ENCODE peak calls at places on chromosomes 13 and 19, in nine cellular contexts. C, U, W, Z, R, S, A, F and T are unnamed samples.

GRCh38 chr19:52665529-52665928 is 27.4 kb upstream of the ZNF83 start:
- ATAC-seq in C (no peak), U (no peak), W (no peak), Z (no peak), R (no peak), S (peak), A (no peak), F (peak), T (no peak)

GRCh38 chr13:50511877-50512332 is 331.6 kb downstream of the DLEU7 start:
- ATAC-seq in C (peak), U (peak), W (peak), Z (peak), R (peak), S (no peak), A (peak), F (no peak), T (no peak)

GRCh38 chr13:89052699-89053098 is 1381.5 kb downstream of the SLITRK5 start:
- ATAC-seq in C (no peak), U (no peak), W (no peak), Z (no peak), R (no peak), S (no peak), A (no peak), F (peak), T (no peak)

GRCh38 chr13:40776681-40777165 is 5.7 kb upstream of the MRPS31 start:
- ATAC-seq in C (peak), U (peak), W (peak), Z (peak), R (peak), S (peak), A (peak), F (peak), T (peak)

GRCh38 chr19:2970201-2970838 is 7.0 kb upstream of the TLE6 start:
- ATAC-seq in C (peak), U (peak), W (peak), Z (no peak), R (no peak), S (no peak), A (peak), F (no peak), T (peak)

GRCh38 chr13:40644838-40645620 is 21.4 kb downstream of the FOXO1 start:
- ATAC-seq in C (no peak), U (no peak), W (no peak), Z (peak), R (no peak), S (no peak), A (no peak), F (peak), T (no peak)

GRCh38 chr13:33497146-33497845 is 211.7 kb upstream of the STARD13 start:
- ATAC-seq in C (no peak), U (no peak), W (peak), Z (no peak), R (no peak), S (no peak), A (no peak), F (peak), T (no peak)

GRCh38 chr19:2476451-2477140 is 669 bp downstream of the GADD45B start:
- ATAC-seq in C (peak), U (peak), W (peak), Z (peak), R (peak), S (peak), A (peak), F (peak), T (peak)

GRCh38 chr19:33503791-33504444 is 17.7 kb downstream of the PEPD start:
- ATAC-seq in C (no peak), U (no peak), W (no peak), Z (no peak), R (no peak), S (no peak), A (no peak), F (no peak), T (peak)

GRCh38 chr19:12763100-12763499 is 11.5 kb downstream of the BEST2 start:
- ATAC-seq in C (no peak), U (no peak), W (no peak), Z (no peak), R (no peak), S (no peak), A (peak), F (no peak), T (no peak)

GRCh38 chr19:48121909-48122371 is 11.3 kb upstream of the PLA2G4C start:
- ATAC-seq in C (peak), U (peak), W (peak), Z (peak), R (no peak), S (no peak), A (peak), F (peak), T (no peak)

GRCh38 chr19:21115430-21115829 is 26.4 kb upstream of the ZNF431 start:
- ATAC-seq in C (no peak), U (no peak), W (no peak), Z (no peak), R (no peak), S (no peak), A (no peak), F (no peak), T (no peak)

GRCh38 chr19:40257096-40257517 is 28.0 kb downstream of the AKT2 start:
- ATAC-seq in C (peak), U (no peak), W (peak), Z (peak), R (no peak), S (peak), A (peak), F (peak), T (no peak)